ENCODE peak calls at places on chromosome 18, in ten cellular contexts. G, J, X, D, W, B, O, R, A and K are unnamed samples.

GRCh38 chr18:5527603-5528002 is 16.2 kb downstream of the EPB41L3 start:
- DNase-seq in D (peak; percentile 86), G (no peak), A (peak; percentile 10), J (peak; percentile 53), O (peak; percentile 91), W (no peak), R (no peak), X (no peak), B (no peak), K (no peak)

GRCh38 chr18:66621816-66622576 is 18.1 kb upstream of the CDH19 start:
- DNase-seq in X (no peak), O (no peak), B (no peak), A (no peak), W (peak; percentile 5), D (no peak), J (no peak), G (no peak), R (no peak), K (no peak)

GRCh38 chr18:456361-456821 is 44.1 kb downstream of the COLEC12 start:
- DNase-seq in R (no peak), J (peak; percentile 67), B (no peak), D (peak; percentile 43), O (peak; percentile 87), G (no peak), A (peak; percentile 30), X (no peak), W (no peak), K (peak; percentile 23)

GRCh38 chr18:68447286-68447685 is 267.6 kb downstream of the TMX3 start:
- DNase-seq in W (no peak), D (peak; percentile 54), J (no peak), O (peak; percentile 87), R (no peak), X (no peak), A (no peak), G (no peak), B (no peak), K (no peak)

GRCh38 chr18:46163941-46164499 is 59.8 kb downstream of the HAUS1 start:
- DNase-seq in O (no peak), J (no peak), R (no peak), D (no peak), X (no peak), W (no peak), B (no peak), G (no peak), A (no peak), K (no peak)

GRCh38 chr18:26656944-26657536 is 108.7 kb upstream of the KCTD1 start:
- DNase-seq in G (no peak), O (peak; percentile 85), J (peak; percentile 75), R (no peak), D (peak; percentile 36), A (peak; percentile 82), W (peak; percentile 54), B (peak; percentile 60), X (peak; percentile 57), K (peak; percentile 18)

GRCh38 chr18:32011193-32011592 is 7.4 kb upstream of the RNF125 start:
- DNase-seq in G (no peak), W (no peak), B (no peak), D (no peak), J (no peak), O (no peak), A (no peak), R (no peak), X (no peak), K (no peak)

GRCh38 chr18:7683753-7684152 is 116.6 kb downstream of the PTPRM start:
- DNase-seq in B (no peak), X (no peak), W (no peak), O (no peak), G (no peak), D (no peak), J (no peak), R (no peak), A (no peak), K (no peak)

GRCh38 chr18:42892181-42892580 is 223.3 kb downstream of the RIT2 start:
- DNase-seq in W (no peak), X (no peak), G (no peak), A (no peak), R (no peak), O (no peak), J (no peak), D (no peak), B (no peak), K (no peak)

GRCh38 chr18:77132369-77133050 is at the start of gene MBP:
- DNase-seq in X (peak; percentile 77), O (peak; percentile 45), G (no peak), B (peak; percentile 56), W (no peak), D (no peak), R (peak; percentile 11), A (peak; percentile 95), J (peak; percentile 60), K (peak; percentile 64)

GRCh38 chr18:77133051-77133919 is 702 bp upstream of the MBP start:
- DNase-seq in A (peak; percentile 78), O (no peak), X (peak; percentile 26), R (no peak), B (no peak), D (no peak), W (no peak), J (peak; percentile 61), G (no peak), K (peak; percentile 62)

GRCh38 chr18:77135339-77136075 is 2.9 kb upstream of the MBP start:
- DNase-seq in G (no peak), J (no peak), X (no peak), W (no peak), B (no peak), R (no peak), A (no peak), D (no peak), O (no peak), K (no peak)

GRCh38 chr18:77134611-77135010 is 2.0 kb upstream of the MBP start:
- DNase-seq in D (no peak), J (no peak), A (no peak), O (no peak), X (no peak), W (no peak), G (no peak), R (no peak), B (no peak), K (no peak)

DNA sequence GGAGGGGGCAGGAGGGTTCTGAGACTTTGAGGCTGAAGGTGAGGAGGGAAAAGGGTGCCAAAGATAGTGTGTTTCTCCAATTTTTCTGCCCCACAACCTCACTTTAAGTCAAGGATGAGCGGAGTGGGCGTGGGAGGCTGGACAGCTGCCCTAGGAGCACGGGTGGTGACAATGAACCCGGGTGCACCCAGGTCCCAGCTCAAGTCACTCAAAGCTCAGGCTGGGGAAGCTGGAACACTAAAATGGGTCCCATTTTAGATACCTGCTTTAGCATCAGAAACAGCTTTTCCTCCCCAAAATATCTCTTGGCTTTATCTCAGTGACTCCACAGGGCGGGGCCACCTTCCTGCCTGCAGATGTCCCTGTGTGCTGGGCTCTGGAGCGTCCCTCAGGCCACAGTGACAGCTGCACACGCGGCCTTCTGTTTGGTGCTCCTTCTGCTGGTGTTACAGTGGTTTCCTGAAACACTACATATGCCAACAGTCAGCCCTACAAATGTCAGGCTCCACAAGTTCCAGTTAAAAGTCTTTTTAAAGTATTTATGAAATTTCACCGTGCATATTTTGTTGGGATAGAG is 1.4 kb upstream of the MBP start:
- DNase-seq in B (no peak), A (no peak), J (peak; percentile 71), O (peak; percentile 16), D (no peak), R (no peak), X (no peak), G (no peak), W (no peak), K (peak; percentile 68)
- H3K27me3 ChIP-seq in B (no peaks in the 10 kb centered on the region), A (no peaks in the 10 kb centered on the region), J (no peaks in the 10 kb centered on the region), O (no peaks in the 10 kb centered on the region), D (peaks cover 16% of the 10 kb centered on the region), R (no peaks in the 10 kb centered on the region), X (no peaks in the 10 kb centered on the region), G (no peaks in the 10 kb centered on the region), W (peaks cover 16% of the 10 kb centered on the region), K (no peaks in the 10 kb centered on the region)

DNA sequence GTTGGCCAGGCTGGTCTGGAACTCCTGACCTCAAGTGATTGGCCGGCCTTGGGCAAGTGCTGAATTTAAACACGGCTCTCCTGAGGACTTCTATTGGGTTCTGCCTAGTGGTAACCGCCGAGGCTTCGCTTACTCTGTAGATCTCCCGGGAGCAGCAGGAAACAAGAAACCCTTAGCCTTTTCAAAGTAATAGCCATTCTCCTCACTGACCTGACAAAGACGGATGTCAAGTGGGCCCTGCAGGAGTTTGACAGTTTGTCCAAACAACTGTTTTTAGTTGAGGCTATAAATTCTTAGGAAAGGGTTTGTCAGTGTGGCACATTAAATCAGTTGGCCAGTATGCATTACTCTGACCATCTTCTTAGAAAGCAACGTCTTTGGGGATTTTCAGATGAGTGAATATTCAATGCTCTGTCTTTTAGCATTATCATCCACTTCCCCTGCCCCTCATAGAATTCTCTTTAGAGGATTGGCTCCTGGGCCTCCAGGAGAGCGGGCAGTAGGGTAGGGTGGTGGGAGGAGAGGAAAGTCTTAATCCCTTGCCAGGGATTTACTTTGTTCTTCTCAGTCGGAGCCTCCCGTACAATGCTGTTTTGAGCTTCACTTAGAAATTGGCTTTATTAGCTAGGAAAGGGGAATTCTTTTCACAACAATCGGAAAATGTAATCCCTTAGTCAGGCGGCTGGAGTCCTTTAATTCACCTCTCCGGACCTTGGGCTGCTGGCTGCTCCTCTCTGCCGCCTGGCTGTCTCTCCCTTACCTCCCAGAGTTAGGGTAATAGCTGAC is 13.3 kb upstream of the C18orf32 start:
- DNase-seq in G (no peak), J (no peak), O (no peak), X (no peak), B (no peak), A (no peak), R (no peak), D (no peak), W (peak; percentile 87), K (no peak)
- H3K4me1 ChIP-seq in G (no peaks in the 10 kb centered on the region), J (no peaks in the 10 kb centered on the region), O (peaks cover under 1% of the 10 kb centered on the region), X (no peaks in the 10 kb centered on the region), B (peaks cover 4% of the 10 kb centered on the region), A (no peaks in the 10 kb centered on the region), R (no peaks in the 10 kb centered on the region), D (peaks cover 1% of the 10 kb centered on the region), W (peaks cover 13% of the 10 kb centered on the region), K (no peaks in the 10 kb centered on the region)

DNA sequence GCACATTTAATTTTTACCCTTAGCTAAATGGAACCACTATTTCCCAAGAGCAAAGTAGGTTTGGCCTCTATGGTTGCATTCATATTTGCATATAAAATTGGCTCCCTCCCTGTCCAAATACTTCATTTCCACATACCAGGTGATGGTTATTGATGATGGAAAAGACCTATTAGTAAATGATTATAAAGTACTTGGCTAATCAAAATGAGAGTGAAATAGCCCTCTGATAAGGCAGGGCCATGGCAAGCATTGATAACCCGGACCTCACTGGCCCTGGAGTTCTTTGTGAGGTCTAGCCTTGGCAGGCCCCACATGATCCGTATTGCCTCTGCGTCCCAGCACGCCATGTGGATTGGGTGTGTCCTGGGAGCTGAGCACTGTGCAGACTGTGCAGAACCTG is 201.1 kb upstream of the GATA6 start:
- DNase-seq in W (no peak), O (no peak), X (no peak), R (no peak), J (no peak), B (no peak), A (peak; percentile 13), D (no peak), G (no peak), K (no peak)
- H3K27me3 ChIP-seq in W (no peaks in the 10 kb centered on the region), O (peaks cover 20% of the 10 kb centered on the region), X (no peaks in the 10 kb centered on the region), R (no peaks in the 10 kb centered on the region), J (no peaks in the 10 kb centered on the region), B (no peaks in the 10 kb centered on the region), A (no peaks in the 10 kb centered on the region), D (peaks cover 10% of the 10 kb centered on the region), G (no peaks in the 10 kb centered on the region), K (no peaks in the 10 kb centered on the region)

DNA sequence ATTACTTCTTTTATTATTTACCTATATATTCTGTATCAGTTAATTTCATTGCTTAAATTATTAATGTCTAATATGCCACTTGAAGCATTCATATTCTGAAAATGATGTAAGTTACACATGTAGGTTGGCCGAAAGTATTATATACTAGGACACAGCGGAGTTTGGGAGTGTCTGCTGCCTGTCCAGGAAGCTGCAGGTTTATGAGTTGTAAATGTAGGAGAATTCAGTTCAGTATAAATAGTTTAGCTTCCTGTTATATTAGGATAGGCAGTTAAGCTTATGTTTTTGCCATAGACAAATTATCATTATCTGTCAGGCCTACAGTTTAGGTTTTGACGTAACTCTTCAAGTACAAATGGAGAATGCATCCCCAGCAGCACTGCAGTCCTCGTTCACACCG is 18.9 kb upstream of the ZNF236 start:
- DNase-seq in R (no peak), X (no peak), A (no peak), W (no peak), D (no peak), J (no peak), G (no peak), B (no peak), O (no peak), K (no peak)
- H3K4me1 ChIP-seq in R (peaks cover 14% of the 10 kb centered on the region), X (no peaks in the 10 kb centered on the region), A (peaks cover 11% of the 10 kb centered on the region), W (peaks cover 2% of the 10 kb centered on the region), D (no peaks in the 10 kb centered on the region), J (peaks cover 3% of the 10 kb centered on the region), G (peaks cover 6% of the 10 kb centered on the region), B (no peaks in the 10 kb centered on the region), O (peaks cover 7% of the 10 kb centered on the region), K (peaks cover 10% of the 10 kb centered on the region)